ENCODE peak calls at places on chromosomes 3 and 15, in nine cellular contexts. Z, U, J, P, B, E, O, A and N are unnamed samples.

GRCh38 chr3:139533781-139534443 is 5.6 kb downstream of the RBP1 start:
- DNase-seq in E (peak), J (no peak), O (peak), B (no peak), Z (peak), A (peak), P (peak), U (peak), N (no peak)

GRCh38 chr3:195587406-195587805 is 3.7 kb upstream of the APOD start:
- DNase-seq in A (no peak), P (no peak), Z (no peak), U (no peak), O (no peak), E (no peak), B (no peak), J (no peak), N (no peak)

GRCh38 chr3:51709004-51709420 is 2.1 kb downstream of the GRM2 start:
- DNase-seq in O (no peak), Z (peak), J (no peak), P (no peak), B (peak), U (peak), A (no peak), E (no peak), N (no peak)

GRCh38 chr3:198028718-198029117 is 68.7 kb downstream of the LMLN start:
- DNase-seq in J (peak), B (no peak), U (no peak), Z (no peak), E (no peak), O (peak), A (peak), P (peak), N (no peak)

GRCh38 chr3:139309046-139309660 is 34.7 kb upstream of the MRPS22 start:
- DNase-seq in O (no peak), B (no peak), P (no peak), E (no peak), Z (no peak), J (no peak), A (no peak), U (no peak), N (no peak)

GRCh38 chr3:15180042-15180611 is 25.9 kb upstream of the CAPN7 start:
- DNase-seq in O (no peak), Z (no peak), E (no peak), P (no peak), J (no peak), B (no peak), A (no peak), U (no peak), N (no peak)

GRCh38 chr15:68411276-68411675 is 20.7 kb downstream of the ITGA11 start:
- DNase-seq in Z (no peak), A (no peak), O (no peak), U (no peak), B (peak), J (no peak), E (no peak), P (no peak), N (peak)

GRCh38 chr3:111128884-111129283 is 57.3 kb downstream of the NECTIN3 start:
- DNase-seq in E (no peak), J (no peak), B (no peak), O (peak), P (peak), Z (no peak), A (peak), U (no peak), N (no peak)

GRCh38 chr15:90009301-90010063 is 8.4 kb downstream of the ZNF710 start:
- DNase-seq in E (no peak), A (no peak), P (no peak), Z (no peak), B (no peak), J (no peak), O (no peak), U (no peak), N (no peak)

GRCh38 chr3:73765878-73766564 is 141.3 kb upstream of the PDZRN3 start:
- DNase-seq in P (no peak), Z (no peak), O (peak), E (no peak), A (no peak), J (peak), U (no peak), B (no peak), N (no peak)

GRCh38 chr15:76146808-76147207 is 87.0 kb downstream of the TMEM266 start:
- DNase-seq in P (no peak), J (no peak), Z (no peak), U (no peak), B (no peak), E (no peak), A (no peak), O (no peak), N (no peak)

GRCh38 chr15:76150508-76150907 is 90.7 kb downstream of the TMEM266 start:
- DNase-seq in Z (no peak), J (no peak), E (no peak), P (no peak), B (no peak), U (peak), A (no peak), O (no peak), N (no peak)

GRCh38 chr15:76149291-76149910 is 89.6 kb downstream of the TMEM266 start:
- DNase-seq in E (no peak), J (no peak), A (no peak), P (no peak), B (no peak), U (no peak), O (no peak), Z (no peak), N (no peak)

GRCh38 chr15:76150971-76151598 is 91.3 kb downstream of the TMEM266 start:
- DNase-seq in B (no peak), Z (peak), O (peak), J (peak), A (peak), P (peak), U (peak), E (peak), N (peak)

GRCh38 chr15:76147906-76148553 is 88.2 kb downstream of the TMEM266 start:
- DNase-seq in J (no peak), Z (peak), U (peak), P (no peak), E (peak), A (peak), B (no peak), O (no peak), N (peak)
- H3K4me3 ChIP-seq in J (no peak), Z (no peak), U (no peak), P (no peak), E (no peak), A (no peak), B (no peak), O (no peak), N (no peak)

GRCh38 chr15:76062282-76062681 is 2.5 kb downstream of the TMEM266 start:
- DNase-seq in J (no peak), B (no peak), A (no peak), O (no peak), E (no peak), Z (no peak), P (no peak), U (no peak), N (no peak)
- TF ChIP-seq CTCF in J (no peak), B (no peak), A (no peak), O (no peak), E (no peak), Z (no peak), P (no peak), U (no peak), N (no peak)

DNA sequence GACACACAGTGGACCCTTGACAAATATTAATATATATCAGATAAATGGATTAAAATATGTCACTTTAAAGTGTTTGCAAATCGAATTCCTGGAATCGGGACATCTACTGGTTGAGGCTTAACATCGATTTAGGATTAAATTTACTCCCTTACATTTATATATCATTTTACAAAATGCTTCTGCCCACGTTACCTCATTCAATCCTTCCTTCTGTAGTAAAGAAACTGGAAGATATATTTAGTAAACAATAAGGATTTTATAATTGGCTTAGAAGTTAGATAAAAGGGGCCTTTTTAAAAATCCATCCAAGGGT is 1.3 kb downstream of the CLPX start:
- DNase-seq in Z (no peak), B (no peak), P (no peak), O (no peak), U (no peak), A (no peak), E (no peak), J (no peak), N (no peak)
- H3K4me3 ChIP-seq in Z (peak), B (peak), P (peak), O (peak), U (peak), A (peak), E (peak), J (peak), N (peak)

GRCh38 chr3:126699011-126699410 is 5.0 kb upstream of the CHCHD6 start:
- DNase-seq in Z (no peak), P (no peak), E (no peak), B (no peak), J (no peak), O (no peak), U (no peak), A (no peak), N (no peak)

GRCh38 chr3:126704494-126705214 is 614 bp downstream of the CHCHD6 start:
- DNase-seq in Z (no peak), P (no peak), B (peak), J (no peak), U (no peak), E (no peak), A (peak), O (peak), N (no peak)

GRCh38 chr3:126706631-126707030 is 2.6 kb downstream of the CHCHD6 start:
- DNase-seq in P (no peak), A (no peak), U (no peak), Z (no peak), O (no peak), B (no peak), E (no peak), J (no peak), N (no peak)

DNA sequence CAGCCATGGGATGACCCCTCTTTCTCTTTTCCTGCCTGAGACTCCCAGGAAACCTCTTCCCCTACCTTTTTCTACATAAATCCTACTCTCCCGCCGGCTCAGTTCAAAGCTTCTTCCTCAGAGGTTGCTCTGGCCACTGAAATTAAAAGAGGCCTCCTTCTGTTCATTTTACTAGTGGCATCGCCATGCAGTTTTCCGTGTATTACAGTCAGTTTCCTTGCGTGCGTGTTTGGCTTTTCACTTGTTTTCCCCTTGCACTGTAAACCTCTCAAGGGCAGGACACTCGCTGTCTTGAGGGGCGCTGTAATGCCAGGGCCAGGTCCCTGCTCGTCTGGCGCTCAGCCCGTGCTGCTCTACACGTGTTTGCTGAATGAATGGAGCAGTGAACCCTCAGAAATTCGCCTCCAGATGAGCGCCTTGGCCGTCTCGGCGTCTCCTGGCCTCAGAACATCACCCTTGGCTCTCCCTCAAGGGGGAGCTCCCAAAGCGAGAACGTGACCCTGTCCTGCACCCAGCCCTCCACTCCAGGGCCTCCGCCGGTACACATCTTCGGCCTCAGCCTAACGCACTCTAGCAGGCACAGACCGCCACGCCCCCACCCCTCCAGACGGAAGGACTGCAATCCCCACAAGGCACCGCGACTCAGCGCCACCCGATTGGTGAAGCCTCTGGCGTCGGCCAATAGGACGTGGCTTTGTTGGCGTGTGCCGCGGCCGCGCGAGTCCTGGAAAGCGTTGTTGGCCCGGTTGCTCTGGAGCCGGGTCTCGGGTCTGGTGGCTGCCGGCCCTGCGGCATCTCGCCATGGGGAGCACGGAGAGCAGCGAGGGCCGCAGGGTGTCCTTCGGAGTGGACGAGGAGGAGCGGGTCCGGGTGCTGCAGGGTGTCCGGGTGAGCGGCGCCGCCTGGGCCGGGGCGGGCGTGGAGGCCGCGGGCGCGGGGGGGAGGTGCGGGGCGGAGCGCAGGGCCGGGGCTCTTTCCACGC is at the start of gene CHCHD6:
- DNase-seq in Z (peak), J (peak), P (peak), U (peak), O (peak), B (peak), E (peak), A (peak), N (peak)
- TF ChIP-seq CTCF in Z (no peak), J (peak), P (peak), U (no peak), O (no peak), B (no peak), E (peak), A (no peak), N (peak)

GRCh38 chr3:128482175-128482856 is 10.7 kb downstream of the GATA2 start:
- DNase-seq in J (no peak), B (no peak), Z (no peak), P (no peak), U (no peak), A (no peak), O (peak), E (no peak), N (no peak)

GRCh38 chr3:128484404-128485282 is 8.4 kb downstream of the GATA2 start:
- DNase-seq in P (no peak), U (no peak), J (no peak), O (peak), E (no peak), B (no peak), Z (no peak), A (no peak), N (no peak)

GRCh38 chr3:128481438-128481942 is 11.5 kb downstream of the GATA2 start:
- DNase-seq in E (no peak), U (peak), P (no peak), A (no peak), B (no peak), Z (no peak), O (no peak), J (no peak), N (no peak)

GRCh38 chr3:128483657-128484403 is 9.2 kb downstream of the GATA2 start:
- DNase-seq in A (no peak), U (no peak), J (no peak), Z (no peak), P (no peak), O (peak), E (no peak), B (no peak), N (no peak)

DNA sequence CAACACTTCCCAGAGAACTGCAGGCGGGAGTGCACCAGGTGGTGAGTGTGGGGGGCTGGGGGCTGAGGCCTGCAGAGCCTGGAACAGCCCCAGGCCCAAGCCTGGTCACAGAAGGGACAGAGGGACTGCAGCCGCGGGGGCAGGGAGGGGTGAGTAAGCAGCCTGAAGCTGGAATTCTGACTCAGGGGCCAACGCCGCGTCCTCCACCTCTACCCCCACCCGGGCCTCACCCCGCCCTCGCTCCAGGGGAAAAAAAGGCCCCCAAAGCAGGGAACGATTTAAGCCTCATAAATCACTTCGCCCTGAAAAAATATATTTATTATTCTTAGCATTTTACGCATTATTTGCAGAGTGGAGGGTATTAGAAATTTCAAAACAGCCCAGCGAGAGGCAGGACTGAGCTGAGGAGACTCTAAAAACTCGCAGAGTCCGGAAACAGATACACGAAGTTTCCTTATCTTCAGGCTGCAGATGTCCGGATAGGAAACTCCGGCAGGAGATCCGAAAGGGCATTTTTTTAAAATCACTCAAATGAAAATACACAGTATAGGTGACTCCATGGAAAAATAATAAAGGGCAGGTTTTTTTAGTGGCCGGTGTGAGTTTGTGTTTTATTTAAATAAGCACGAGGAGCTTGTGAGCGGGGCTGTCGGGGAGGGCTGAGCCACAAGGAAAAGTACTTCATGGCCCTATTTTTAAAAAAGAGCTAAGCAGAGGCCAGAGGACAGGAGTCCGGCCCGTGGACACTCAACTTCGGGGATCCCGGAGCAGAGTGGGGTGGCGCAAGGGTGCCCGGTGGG is 9.9 kb downstream of the GATA2 start:
- DNase-seq in O (peak), P (peak), U (peak), A (peak), J (peak), E (no peak), Z (no peak), B (no peak), N (no peak)
- H3K4me3 ChIP-seq in O (no peak), P (no peak), U (no peak), A (no peak), J (peak), E (no peak), Z (peak), B (peak), N (no peak)

GRCh38 chr3:57911588-57911987 is 96.6 kb upstream of the FLNB start:
- DNase-seq in E (no peak), U (no peak), O (peak), B (no peak), J (no peak), P (peak), A (peak), Z (no peak), N (no peak)

DNA sequence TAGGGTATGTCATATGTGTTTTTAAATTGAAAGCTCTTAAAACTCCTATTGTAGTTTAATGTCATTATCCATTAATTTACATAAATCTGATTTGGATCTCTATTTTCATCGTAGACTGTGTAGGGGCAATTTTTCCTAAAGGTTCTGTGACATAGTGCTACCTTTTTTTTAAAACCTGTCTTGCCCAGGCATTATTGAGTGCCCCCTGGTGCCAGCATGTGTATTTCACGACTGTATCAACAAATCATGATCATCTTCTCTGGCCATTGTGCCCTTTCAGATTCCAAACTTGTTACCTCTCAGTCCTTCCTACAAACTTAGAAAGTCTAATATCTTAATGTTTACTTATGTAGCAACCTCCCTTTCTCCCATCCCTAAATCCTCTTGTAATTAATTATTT is 97.2 kb upstream of the FLNB start:
- DNase-seq in J (no peak), Z (no peak), B (no peak), E (no peak), P (peak), U (no peak), A (no peak), O (peak), N (no peak)
- TF ChIP-seq CTCF in J (peak), Z (no peak), B (no peak), E (no peak), P (peak), U (peak), A (peak), O (peak), N (peak)

DNA sequence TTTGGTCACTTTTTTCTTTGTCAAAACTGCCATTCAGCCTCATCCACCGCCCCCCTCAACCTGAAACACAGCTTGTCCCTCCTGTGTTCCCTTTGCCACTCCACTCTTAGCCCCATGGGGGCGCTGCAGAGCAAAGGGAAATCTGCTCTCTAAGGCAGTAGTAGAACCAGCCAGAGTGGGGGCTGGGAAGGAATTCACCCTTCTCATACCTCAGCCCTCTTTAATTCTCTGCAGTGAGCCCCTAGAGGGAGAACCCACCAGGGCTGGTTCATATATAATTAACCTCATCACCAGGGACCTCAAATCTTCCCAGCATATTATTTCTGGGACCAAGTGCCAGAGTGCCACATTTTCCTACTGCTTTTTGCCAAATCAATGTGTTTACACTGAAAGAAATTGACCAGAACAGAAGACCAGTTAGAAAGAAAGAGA is 2.8 kb upstream of the BCL6 start:
- DNase-seq in Z (peak), J (no peak), B (peak), U (peak), O (peak), P (peak), E (peak), A (peak), N (peak)
- H3K4me3 ChIP-seq in Z (no peak), J (no peak), B (no peak), U (no peak), O (no peak), P (no peak), E (no peak), A (no peak), N (no peak)

GRCh38 chr15:93035092-93035915 is 53.7 kb downstream of the RGMA start:
- DNase-seq in P (no peak), J (no peak), O (no peak), Z (peak), A (no peak), E (no peak), U (peak), B (peak), N (no peak)

GRCh38 chr15:93036922-93037321 is 52.1 kb downstream of the RGMA start:
- DNase-seq in O (no peak), Z (no peak), J (no peak), A (no peak), U (no peak), P (no peak), E (no peak), B (no peak), N (peak)

GRCh38 chr15:93035953-93036810 is 52.8 kb downstream of the RGMA start:
- DNase-seq in J (no peak), O (peak), A (no peak), P (no peak), Z (peak), E (no peak), B (peak), U (peak), N (no peak)

GRCh38 chr15:93038064-93038705 is 50.8 kb downstream of the RGMA start:
- DNase-seq in E (no peak), U (no peak), A (no peak), J (no peak), P (no peak), B (peak), O (no peak), Z (peak), N (no peak)

GRCh38 chr15:93037341-93038063 is 51.5 kb downstream of the RGMA start:
- DNase-seq in P (peak), J (no peak), U (no peak), B (peak), A (peak), O (peak), E (peak), Z (peak), N (no peak)
- TF ChIP-seq CTCF in P (peak), J (peak), U (no peak), B (no peak), A (peak), O (peak), E (no peak), Z (no peak), N (peak)